ENCODE peak calls at places on chromosomes 5 and 9, in ten cellular contexts. D, V, R, F, A, N, B, O, W and X are unnamed samples.

GRCh38 chr5:119752921-119753886 is 123.8 kb downstream of the FAM170A start:
- DNase-seq in R (no peak), N (no peak), D (peak), W (no peak), A (no peak), V (no peak), O (no peak), B (no peak), F (no peak), X (no peak)

GRCh38 chr5:142426129-142426641 is 101.4 kb upstream of the SPRY4 start:
- DNase-seq in O (no peak), N (peak), F (peak), A (no peak), R (no peak), D (peak), B (no peak), V (no peak), W (no peak), X (no peak)

GRCh38 chr9:98627291-98627690 is 81.4 kb downstream of the GABBR2 start:
- DNase-seq in R (no peak), V (no peak), O (no peak), A (no peak), B (no peak), F (peak), D (peak), N (no peak), W (no peak), X (no peak)

GRCh38 chr5:147081256-147081872 is 153.5 kb upstream of the STK32A start:
- DNase-seq in O (no peak), N (no peak), A (no peak), W (no peak), R (peak), V (no peak), F (no peak), D (no peak), B (no peak), X (no peak)

GRCh38 chr5:10324519-10325370 is 17.0 kb upstream of the CMBL start:
- DNase-seq in O (no peak), V (no peak), R (no peak), N (no peak), W (no peak), A (no peak), F (peak), B (peak), D (no peak), X (no peak)

GRCh38 chr9:3856592-3856991 is 330.8 kb upstream of the RFX3 start:
- DNase-seq in F (no peak), W (no peak), R (no peak), B (no peak), N (no peak), A (no peak), O (no peak), V (no peak), D (no peak), X (no peak)

GRCh38 chr5:77218263-77218662 is 7.8 kb downstream of the PDE8B start:
- DNase-seq in N (no peak), B (no peak), R (peak), D (no peak), W (peak), A (no peak), V (peak), O (no peak), F (no peak), X (peak)

GRCh38 chr9:21624675-21625477 is 142.8 kb upstream of the IFNE start:
- DNase-seq in N (no peak), R (no peak), O (no peak), V (no peak), F (peak), D (no peak), A (no peak), B (no peak), W (no peak), X (no peak)

GRCh38 chr5:80147119-80147815 is 108.6 kb downstream of the SERINC5 start:
- DNase-seq in V (peak), D (no peak), R (no peak), F (no peak), N (no peak), A (no peak), W (no peak), O (no peak), B (no peak), X (no peak)

GRCh38 chr5:109939109-109939682 is 249.5 kb downstream of the MAN2A1 start:
- DNase-seq in F (no peak), R (no peak), A (no peak), O (no peak), V (no peak), D (no peak), N (no peak), W (no peak), B (no peak), X (no peak)

GRCh38 chr5:126339215-126339805 is 83.9 kb upstream of the GRAMD2B start:
- DNase-seq in A (peak), V (peak), R (peak), N (peak), D (peak), F (no peak), O (no peak), W (peak), B (peak), X (peak)

GRCh38 chr5:33409435-33410146 is 31.2 kb upstream of the TARS1 start:
- DNase-seq in O (no peak), A (peak), V (no peak), W (no peak), D (no peak), R (no peak), F (no peak), B (no peak), N (peak), X (no peak)

GRCh38 chr5:168313596-168314204 is 22.3 kb downstream of the WWC1 start:
- DNase-seq in D (no peak), N (no peak), F (no peak), V (no peak), O (no peak), B (no peak), R (no peak), A (no peak), W (no peak), X (no peak)

GRCh38 chr9:29319727-29320513 is 1746.6 kb upstream of the C9orf72 start:
- DNase-seq in B (no peak), O (no peak), V (no peak), R (no peak), D (no peak), N (no peak), A (no peak), W (no peak), F (no peak), X (no peak)

GRCh38 chr9:18297532-18297872 is 176.5 kb upstream of the ADAMTSL1 start:
- DNase-seq in O (no peak), N (no peak), A (no peak), W (no peak), F (no peak), D (peak), R (peak), B (no peak), V (peak), X (peak)

GRCh38 chr5:8686707-8687106 is 817.8 kb downstream of the MTRR start:
- DNase-seq in D (no peak), V (no peak), R (no peak), F (no peak), O (no peak), W (no peak), A (no peak), B (no peak), N (no peak), X (no peak)

GRCh38 chr9:18786936-18787658 is 245.9 kb downstream of the SAXO1 start:
- DNase-seq in D (no peak), N (no peak), O (no peak), W (no peak), A (no peak), R (no peak), B (no peak), V (no peak), F (no peak), X (no peak)

GRCh38 chr9:93256878-93257807 is 73.2 kb downstream of the WNK2 start:
- DNase-seq in V (no peak), D (no peak), B (peak), R (no peak), N (peak), W (no peak), A (no peak), F (peak), O (no peak), X (no peak)

GRCh38 chr9:77402286-77402685 is 225.0 kb downstream of the VPS13A start:
- DNase-seq in V (no peak), A (no peak), N (no peak), B (no peak), O (no peak), F (no peak), W (no peak), R (no peak), D (no peak), X (no peak)

GRCh38 chr5:10563940-10564837 is at the start of gene ANKRD33B:
- DNase-seq in A (no peak), O (no peak), V (peak), D (peak), R (peak), N (peak), W (peak), B (peak), F (peak), X (peak)

GRCh38 chr9:4890929-4891328 is 94.1 kb upstream of the JAK2 start:
- DNase-seq in W (no peak), N (no peak), D (no peak), R (no peak), A (no peak), B (no peak), O (no peak), V (no peak), F (no peak), X (no peak)

GRCh38 chr5:160508780-160509361 is 87.2 kb downstream of the PTTG1 start:
- DNase-seq in D (peak), O (no peak), A (peak), V (peak), B (peak), N (peak), F (no peak), R (peak), W (peak), X (peak)

GRCh38 chr5:56693220-56693579 is 122.1 kb upstream of the MAP3K1 start:
- DNase-seq in R (no peak), F (no peak), B (no peak), A (no peak), D (no peak), V (no peak), W (no peak), N (no peak), O (no peak), X (no peak)

GRCh38 chr5:130678637-130679036 is 486.4 kb downstream of the HINT1 start:
- DNase-seq in F (no peak), O (no peak), B (no peak), V (no peak), A (no peak), N (no peak), W (no peak), D (no peak), R (no peak), X (no peak)

GRCh38 chr9:5714501-5715401 is 85.8 kb downstream of the RIC1 start:
- DNase-seq in F (no peak), O (no peak), V (peak), N (no peak), D (peak), A (no peak), B (no peak), R (peak), W (no peak), X (no peak)

GRCh38 chr5:74179183-74179582 is 461.3 kb downstream of the ENC1 start:
- DNase-seq in B (no peak), V (no peak), O (no peak), W (no peak), F (no peak), R (peak), N (peak), D (peak), A (no peak), X (no peak)

GRCh38 chr9:122056484-122056883 is 36.6 kb downstream of the TTLL11 start:
- DNase-seq in W (no peak), D (peak), A (no peak), O (no peak), F (no peak), V (no peak), B (no peak), N (no peak), R (peak), X (peak)

GRCh38 chr9:95383845-95384244 is 66.3 kb upstream of the FANCC start:
- DNase-seq in A (no peak), O (no peak), N (no peak), W (no peak), R (no peak), F (no peak), B (no peak), D (peak), V (no peak), X (no peak)

GRCh38 chr9:26971721-26972120 is 15.5 kb downstream of the IFT74 start:
- DNase-seq in N (no peak), A (no peak), V (no peak), D (no peak), W (no peak), O (no peak), R (no peak), F (no peak), B (no peak), X (no peak)

GRCh38 chr5:178388381-178389030 is 155.9 kb upstream of the PHYKPL start:
- DNase-seq in D (peak), W (no peak), B (no peak), N (no peak), A (no peak), R (no peak), O (no peak), V (no peak), F (peak), X (peak)

GRCh38 chr9:81622471-81623245 is 66.7 kb downstream of the TLE1 start:
- DNase-seq in F (peak), A (no peak), B (no peak), O (no peak), N (no peak), D (no peak), R (peak), W (no peak), V (no peak), X (no peak)

GRCh38 chr5:18394154-18394804 is 760.0 kb downstream of the TAF11L14 start:
- DNase-seq in O (no peak), W (peak), N (no peak), A (no peak), V (peak), F (peak), D (peak), B (no peak), R (peak), X (peak)

GRCh38 chr5:133527311-133527710 is 85.0 kb downstream of the FSTL4 start:
- DNase-seq in R (no peak), W (no peak), O (no peak), B (no peak), F (no peak), A (no peak), D (no peak), V (no peak), N (no peak), X (no peak)